ENCODE peak calls at places on chromosomes 6 and 20, in seven cellular contexts. M is sciatic nerve; Y is MV-4-11; E is Right ventricle myocardium superior; K is GOT3; P is NCI-H1048; D is natural killer cell treated with Interleukin-12 subunit alpha and Interleukin-12 subunit beta and Interleukin-15 and Interleukin-18, amount 100 ng/mL, for 72 hours. C is an unnamed sample.

GRCh38 chr20:6769953-6770831 is 2.7 kb downstream of the BMP2 start:
- DNase-seq in M (peak), Y (no peak), E (peak), K (no peak), P (no peak), D (no peak), C (peak)

GRCh38 chr6:113530769-113531168 is 326.4 kb upstream of the MARCKS start:
- DNase-seq in M (no peak), Y (no peak), E (no peak), K (no peak), P (no peak), D (no peak), C (no peak)

GRCh38 chr6:85580878-85581267 is 12.8 kb downstream of the SNX14 start:
- DNase-seq in M (no peak), Y (no peak), E (peak), K (peak), P (no peak), D (no peak), C (peak)

GRCh38 chr6:142155091-142155490 is 8.0 kb downstream of the VTA1 start:
- DNase-seq in M (no peak), Y (no peak), E (no peak), K (no peak), P (no peak), D (no peak), C (no peak)

GRCh38 chr6:32886674-32887383 is 32.8 kb downstream of the PSMB9 start:
- DNase-seq in M (no peak), Y (no peak), E (no peak), K (no peak), P (no peak), D (no peak), C (no peak)

GRCh38 chr20:35171753-35172433 is at the start of gene PROCR:
- DNase-seq in M (peak), Y (peak), E (peak), K (peak), P (no peak), D (peak), C (peak)

GRCh38 chr6:5497896-5498578 is 236.7 kb downstream of the FARS2 start:
- DNase-seq in M (no peak), Y (no peak), E (no peak), K (no peak), P (no peak), D (no peak), C (no peak)

GRCh38 chr6:170311696-170312095 is 5.1 kb downstream of the FAM120B start:
- DNase-seq in M (no peak), Y (no peak), E (no peak), K (no peak), P (no peak), D (no peak), C (no peak)

GRCh38 chr6:36289281-36290018 is 19.6 kb downstream of the PNPLA1 start:
- DNase-seq in M (no peak), Y (no peak), E (no peak), K (no peak), P (no peak), D (peak), C (no peak)

GRCh38 chr6:166490671-166491500 is 95.6 kb downstream of the RAMACL start:
- DNase-seq in M (no peak), Y (no peak), E (no peak), K (no peak), P (no peak), D (no peak), C (no peak)

GRCh38 chr6:100202417-100203194 is 208.6 kb upstream of the MCHR2 start:
- DNase-seq in M (no peak), Y (peak), E (no peak), K (peak), P (no peak), D (no peak), C (peak)

GRCh38 chr20:63240004-63240403 is 4.3 kb downstream of the BIRC7 start:
- DNase-seq in M (no peak), Y (no peak), E (no peak), K (no peak), P (no peak), D (no peak), C (no peak)

GRCh38 chr20:35314460-35315198 is 22.4 kb upstream of the FAM83C start:
- DNase-seq in M (no peak), Y (no peak), E (no peak), K (no peak), P (no peak), D (no peak), C (no peak)

GRCh38 chr6:96940322-96940721 is 15.8 kb downstream of the KLHL32 start:
- DNase-seq in M (no peak), Y (no peak), E (no peak), K (no peak), P (no peak), D (no peak), C (no peak)

GRCh38 chr6:30885999-30886896 is 1.9 kb downstream of the DDR1 start:
- DNase-seq in M (peak), Y (peak), E (peak), K (no peak), P (peak), D (no peak), C (peak)

GRCh38 chr6:110355031-110355430 is 3.1 kb downstream of the METTL24 start:
- DNase-seq in M (no peak), Y (no peak), E (no peak), K (no peak), P (no peak), D (no peak), C (no peak)

GRCh38 chr20:58308680-58309527 is 611 bp upstream of the RAB22A start:
- DNase-seq in M (peak), Y (no peak), E (peak), K (no peak), P (no peak), D (peak), C (peak)

GRCh38 chr6:11323666-11324452 is 91.4 kb upstream of the NEDD9 start:
- DNase-seq in M (no peak), Y (peak), E (peak), K (no peak), P (no peak), D (no peak), C (no peak)

GRCh38 chr6:151723152-151723551 is 84.3 kb upstream of the ESR1 start:
- DNase-seq in M (no peak), Y (no peak), E (no peak), K (no peak), P (no peak), D (no peak), C (no peak)

C was measured in psoas muscle.